ENCODE peak calls at places on chromosomes 2 and 18, in ten cellular contexts. Z, S, X, B, N, O, Y, G, T and C are unnamed samples.

GRCh38 chr2:16069663-16069932 is 129.2 kb downstream of the MYCN start:
- DNase-seq in Z (no peak), S (no peak), X (no peak), B (no peak), N (no peak), O (no peak), Y (no peak), G (no peak), T (no peak), C (no peak)

GRCh38 chr2:71466301-71467179 is 13.2 kb downstream of the DYSF start:
- DNase-seq in Z (peak), S (no peak), X (no peak), B (no peak), N (peak), O (no peak), Y (no peak), G (peak), T (peak), C (no peak)

GRCh38 chr2:85865539-85866164 is 23.1 kb downstream of the ST3GAL5 start:
- DNase-seq in Z (no peak), S (peak), X (no peak), B (no peak), N (peak), O (no peak), Y (no peak), G (no peak), T (no peak), C (no peak)

GRCh38 chr2:122739732-122740593 is 984.5 kb downstream of the TSN start:
- DNase-seq in Z (no peak), S (no peak), X (no peak), B (no peak), N (no peak), O (no peak), Y (no peak), G (no peak), T (no peak), C (no peak)

GRCh38 chr2:167293172-167293781 is 405.0 kb downstream of the XIRP2 start:
- DNase-seq in Z (no peak), S (peak), X (no peak), B (no peak), N (peak), O (no peak), Y (no peak), G (no peak), T (peak), C (no peak)

GRCh38 chr2:45184606-45185005 is 175.4 kb upstream of the SIX2 start:
- DNase-seq in Z (no peak), S (no peak), X (no peak), B (no peak), N (no peak), O (peak), Y (no peak), G (no peak), T (no peak), C (no peak)

GRCh38 chr2:240259201-240259923 is 118.9 kb upstream of the OTOS start:
- DNase-seq in Z (no peak), S (no peak), X (no peak), B (no peak), N (no peak), O (no peak), Y (peak), G (no peak), T (no peak), C (peak)

GRCh38 chr18:906416-907170 is 1.9 kb downstream of the ADCYAP1 start:
- DNase-seq in Z (no peak), S (peak), X (no peak), B (no peak), N (peak), O (no peak), Y (no peak), G (no peak), T (peak), C (no peak)

GRCh38 chr2:183204397-183204796 is 80.2 kb downstream of the NUP35 start:
- DNase-seq in Z (no peak), S (no peak), X (no peak), B (no peak), N (no peak), O (no peak), Y (no peak), G (no peak), T (no peak), C (no peak)

GRCh38 chr2:203897544-203897943 is 30.0 kb downstream of the CTLA4 start:
- DNase-seq in Z (no peak), S (no peak), X (no peak), B (no peak), N (no peak), O (no peak), Y (no peak), G (no peak), T (no peak), C (no peak)

GRCh38 chr2:196170202-196170680 is 1.1 kb downstream of the STK17B start:
- DNase-seq in Z (peak), S (peak), X (no peak), B (no peak), N (peak), O (no peak), Y (no peak), G (peak), T (peak), C (no peak)